ENCODE peak calls at places on chromosome 16, in nine cellular contexts. M is psoas muscle, C is AG10803, S is fibroblast of pulmonary artery, U is AG04450, H is HFF-Myc, V is HFFc6, P is mucosa of descending colon, F is prostate gland. G is an unnamed sample.

GRCh38 chr16:84555418-84556196 is 51.1 kb upstream of the MEAK7 start:
- DNase-seq in S (no peak), P (no peak), H (no peak), V (no peak), M (peak; percentile 19), C (no peak), F (no peak), U (no peak), G (no peak)

GRCh38 chr16:56558024-56558747 is 6.7 kb upstream of the MT4 start:
- DNase-seq in H (no peak), F (no peak), P (no peak), M (peak; percentile 53), S (peak; percentile 29), V (peak; percentile 82), C (peak; percentile 65), U (peak; percentile 8), G (no peak)

GRCh38 chr16:89924298-89924924 is 1.3 kb downstream of the TUBB3 start:
- DNase-seq in M (no peak), P (no peak), C (peak; percentile 43), H (no peak), U (no peak), F (no peak), S (peak; percentile 54), V (peak; percentile 52), G (no peak)

GRCh38 chr16:89829630-89830437 is 1.6 kb downstream of the SPIRE2 start:
- DNase-seq in P (peak; percentile 81), H (no peak), F (no peak), U (no peak), S (no peak), C (no peak), V (no peak), M (no peak), G (no peak)

GRCh38 chr16:56102159-56102798 is 89.0 kb upstream of the GNAO1 start:
- DNase-seq in C (peak; percentile 3), S (peak; percentile 6), M (peak; percentile 59), F (no peak), U (no peak), V (no peak), P (peak; percentile 62), H (no peak), G (no peak)

GRCh38 chr16:7332611-7333010 is at the start of gene RBFOX1:
- DNase-seq in S (no peak), C (no peak), U (no peak), M (no peak), P (no peak), H (no peak), V (no peak), F (no peak), G (peak; percentile 67)

GRCh38 chr16:80824623-80825364 is 20.4 kb upstream of the CDYL2 start:
- DNase-seq in M (no peak), V (peak; percentile 45), C (peak; percentile 71), F (peak; percentile 53), H (peak; percentile 38), P (no peak), U (peak; percentile 38), S (peak; percentile 86), G (no peak)

GRCh38 chr16:89316701-89317100 is 99.2 kb downstream of the ZNF778 start:
- DNase-seq in F (no peak), V (no peak), P (peak; percentile 48), H (no peak), S (no peak), U (no peak), C (no peak), M (no peak), G (no peak)

GRCh38 chr16:3187798-3188674 is at the start of gene OR1F1:
- DNase-seq in P (no peak), M (no peak), F (no peak), H (peak; percentile 68), C (peak; percentile 59), S (peak; percentile 39), U (no peak), V (peak; percentile 92), G (no peak)

GRCh38 chr16:73268311-73268997 is 220.5 kb upstream of the ZFHX3 start:
- DNase-seq in H (no peak), F (no peak), U (no peak), C (peak; percentile 3), M (no peak), S (peak; percentile 7), V (no peak), P (no peak), G (no peak)

GRCh38 chr16:56775162-56775561 is 45.2 kb downstream of the NUP93 start:
- DNase-seq in H (no peak), M (no peak), S (no peak), U (no peak), P (no peak), V (no peak), F (no peak), C (no peak), G (no peak)

GRCh38 chr16:85856054-85856453 is 42.9 kb upstream of the IRF8 start:
- DNase-seq in P (no peak), H (no peak), U (no peak), V (no peak), F (no peak), S (no peak), C (no peak), M (no peak), G (no peak)

GRCh38 chr16:84730406-84731106 is 30.8 kb downstream of the USP10 start:
- DNase-seq in F (peak; percentile 85), C (peak; percentile 91), H (peak; percentile 62), S (peak; percentile 95), M (no peak), V (peak; percentile 93), P (no peak), U (peak; percentile 83), G (peak; percentile 71)

GRCh38 chr16:66507731-66508239 is 42.1 kb downstream of the TK2 start:
- DNase-seq in S (no peak), F (no peak), C (no peak), P (no peak), H (no peak), M (no peak), U (no peak), V (no peak), G (no peak)

GRCh38 chr16:58026139-58026704 is 668 bp downstream of the MMP15 start:
- DNase-seq in P (peak; percentile 73), C (peak; percentile 45), U (no peak), F (peak; percentile 25), M (peak; percentile 80), H (no peak), S (peak; percentile 43), V (no peak), G (peak; percentile 52)

GRCh38 chr16:77856455-77857138 is 68.2 kb downstream of the VAT1L start:
- DNase-seq in U (no peak), V (no peak), H (no peak), P (no peak), M (no peak), F (no peak), C (no peak), S (no peak), G (no peak)

GRCh38 chr16:89495121-89495520 is 4.8 kb upstream of the ANKRD11 start:
- DNase-seq in M (no peak), C (peak; percentile 82), S (peak; percentile 45), F (no peak), P (no peak), V (peak; percentile 66), U (no peak), H (no peak), G (no peak)

GRCh38 chr16:53988136-53988535 is 284.2 kb downstream of the FTO start:
- DNase-seq in H (no peak), U (no peak), F (peak; percentile 37), M (no peak), C (no peak), V (no peak), S (no peak), P (no peak), G (no peak)

GRCh38 chr16:65702707-65703402 is 581.0 kb upstream of the CDH11 start:
- DNase-seq in M (no peak), S (no peak), C (no peak), P (no peak), F (no peak), U (no peak), V (no peak), H (no peak), G (no peak)

GRCh38 chr16:30934827-30935557 is 11.6 kb downstream of the FBXL19 start:
- DNase-seq in P (no peak), C (peak; percentile 41), V (peak; percentile 52), H (peak; percentile 37), M (peak; percentile 71), S (peak; percentile 64), F (no peak), U (no peak), G (peak; percentile 57)
- TF ChIP-seq CTCF in P (no peak), C (peak; percentile 60), V (peak; percentile 79), H (peak; percentile 63), M (peak; percentile 44), S (peak; percentile 66), F (peak; percentile 41), U (peak; percentile 51), G (peak; percentile 25)

GRCh38 chr16:87951550-87952538 is 610 bp downstream of the BANP start:
- DNase-seq in C (peak; percentile 17), M (peak; percentile 72), S (no peak), F (no peak), H (no peak), P (peak; percentile 75), U (no peak), V (no peak), G (peak; percentile 20)
- TF ChIP-seq CTCF in C (peak; percentile 25), M (no peak), S (no peak), F (peak; percentile 3), H (no peak), P (no peak), U (peak; percentile 23), V (peak; percentile 57), G (no peak)

DNA sequence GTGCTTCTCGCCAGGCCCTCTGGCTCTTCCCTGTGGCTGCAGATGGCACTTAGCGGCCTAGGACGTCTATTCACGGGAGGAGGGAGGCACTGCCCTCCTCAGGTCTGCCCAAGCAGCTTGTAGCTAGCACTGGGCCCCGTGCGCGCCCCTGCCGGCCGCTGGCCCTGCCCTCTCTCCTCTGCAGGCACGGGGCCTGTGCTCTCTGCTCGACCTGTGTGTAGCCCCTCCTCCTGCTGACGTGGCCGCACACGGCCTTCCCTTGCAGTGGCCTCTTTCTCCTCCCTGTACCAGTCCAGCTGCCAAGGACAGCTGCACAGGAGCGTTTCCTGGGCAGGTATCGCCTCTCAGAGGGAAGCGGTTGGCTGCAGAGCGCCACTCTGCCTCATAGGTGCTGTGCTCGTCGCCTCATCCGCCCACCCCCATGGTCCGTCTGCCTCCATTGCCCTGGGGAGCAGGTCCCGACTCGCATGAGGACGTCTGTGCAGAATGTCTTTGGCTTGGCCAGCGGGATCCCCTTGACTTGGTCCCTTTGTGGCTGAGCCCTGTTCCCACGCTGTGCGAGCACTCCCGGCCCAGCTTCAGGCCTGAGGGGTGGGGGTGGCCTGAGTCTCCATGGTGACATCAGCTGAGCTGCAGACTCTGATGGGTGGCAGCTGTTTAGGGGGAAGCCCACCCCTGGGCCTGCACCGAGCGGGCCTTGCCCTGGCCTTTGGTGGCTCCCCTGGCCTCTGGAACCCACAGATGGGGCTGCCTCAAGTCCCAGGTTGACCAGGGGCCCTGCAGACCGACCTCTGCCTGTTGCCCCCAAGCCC is 34.6 kb downstream of the TSC2 start:
- DNase-seq in P (peak; percentile 83), V (no peak), C (no peak), M (no peak), H (no peak), F (peak; percentile 86), U (no peak), S (peak; percentile 44), G (no peak)
- TF ChIP-seq CTCF in P (no peak), V (no peak), C (no peak), M (no peak), H (no peak), F (peak; percentile 73), U (no peak), S (no peak), G (no peak)

DNA sequence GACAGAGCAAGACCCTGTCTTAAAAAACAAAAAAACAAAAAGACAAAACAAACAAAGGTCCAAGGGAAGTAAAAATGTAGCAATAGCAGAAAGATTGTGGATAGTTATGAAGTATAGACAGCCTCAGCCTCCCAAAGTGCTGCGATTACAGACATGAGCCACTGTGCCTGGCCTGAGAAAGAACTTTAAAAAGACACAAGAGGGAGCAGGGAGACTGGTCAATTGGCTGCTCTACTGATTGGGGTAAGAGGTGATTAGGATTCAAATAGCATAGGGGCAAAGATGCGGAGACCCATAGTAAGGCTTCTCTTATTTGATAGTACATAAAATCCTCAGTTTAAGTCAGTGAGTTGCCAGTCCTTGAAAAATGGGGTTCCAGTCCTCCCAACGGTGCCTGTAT is 518.2 kb upstream of the GOT2 start:
- DNase-seq in F (no peak), C (no peak), V (no peak), M (no peak), H (no peak), P (no peak), S (no peak), U (no peak), G (no peak)
- TF ChIP-seq CTCF in F (no peak), C (no peak), V (no peak), M (no peak), H (no peak), P (no peak), S (no peak), U (no peak), G (no peak)

G was measured in gastrocnemius medialis.